ENCODE peak calls at places on chromosomes 11 and 22, in seven cellular contexts. R is trophoblast cell, I is IMR-90, K is mesenchymal stem cell, T is H9, W is mesendoderm, A is H1. Y is an unnamed sample.

GRCh38 chr22:49662681-49663080 is 165.0 kb downstream of the BRD1 start:
- DNase-seq in K (no peak), T (peak; percentile 13), R (no peak), I (no peak), A (no peak), W (no peak), Y (no peak)

GRCh38 chr11:19756675-19757475 is 44.2 kb downstream of the NAV2 start:
- DNase-seq in A (no peak), W (no peak), K (no peak), R (peak; percentile 29), T (no peak), I (no peak), Y (no peak)

GRCh38 chr11:32751381-32751780 is 43.1 kb downstream of the CCDC73 start:
- DNase-seq in A (no peak), R (no peak), I (no peak), T (peak; percentile 45), W (peak; percentile 8), K (no peak), Y (no peak)

GRCh38 chr11:60159868-60160267 is 23.0 kb downstream of the MS4A6A start:
- DNase-seq in T (no peak), R (no peak), I (no peak), K (no peak), A (no peak), W (no peak), Y (no peak)

GRCh38 chr11:118870396-118871343 is 13.0 kb upstream of the CXCR5 start:
- DNase-seq in R (no peak), A (no peak), I (peak; percentile 13), T (no peak), W (peak; percentile 35), K (no peak), Y (no peak)

GRCh38 chr22:37239336-37240239 is 4.5 kb downstream of the RAC2 start:
- DNase-seq in T (no peak), R (no peak), K (no peak), A (no peak), W (no peak), I (no peak), Y (no peak)

GRCh38 chr11:94544832-94545640 is 1.3 kb downstream of the FUT4 start:
- DNase-seq in A (no peak), W (peak; percentile 49), T (peak; percentile 46), K (peak; percentile 28), I (no peak), R (peak; percentile 52), Y (peak; percentile 11)

GRCh38 chr11:1219836-1220810 is 2.7 kb upstream of the MUC5B start:
- DNase-seq in T (peak; percentile 26), W (no peak), K (no peak), I (no peak), R (no peak), A (no peak), Y (no peak)

GRCh38 chr11:5696210-5696609 is 6.6 kb downstream of the TRIM22 start:
- DNase-seq in R (no peak), W (no peak), A (no peak), K (peak; percentile 24), T (no peak), I (peak; percentile 7), Y (no peak)

GRCh38 chr22:26558246-26558895 is 31.6 kb downstream of the TPST2 start:
- DNase-seq in R (no peak), A (no peak), I (peak; percentile 46), K (peak; percentile 22), W (no peak), T (no peak), Y (no peak)

GRCh38 chr11:72771507-72771906 is 19.3 kb upstream of the ARAP1 start:
- DNase-seq in T (no peak), I (peak; percentile 72), R (no peak), A (no peak), K (peak; percentile 78), W (peak; percentile 35), Y (no peak)

GRCh38 chr11:88202498-88202897 is 27.3 kb upstream of the RAB38 start:
- DNase-seq in T (no peak), A (no peak), W (no peak), R (no peak), I (no peak), K (no peak), Y (no peak)

GRCh38 chr11:16917941-16918340 is 96.3 kb downstream of the PLEKHA7 start:
- DNase-seq in W (no peak), R (peak; percentile 25), I (no peak), A (no peak), K (no peak), T (no peak), Y (no peak)

GRCh38 chr11:116513894-116514293 is 258.9 kb downstream of the BUD13 start:
- DNase-seq in R (no peak), W (peak; percentile 78), I (peak; percentile 28), T (peak; percentile 75), A (peak; percentile 47), K (no peak), Y (peak; percentile 42)

GRCh38 chr11:66286699-66287098 is 2.2 kb downstream of the YIF1A start:
- DNase-seq in W (no peak), T (no peak), K (no peak), A (no peak), I (no peak), R (no peak), Y (no peak)

GRCh38 chr11:66284526-66285078 is 4.3 kb downstream of the YIF1A start:
- DNase-seq in I (no peak), T (no peak), K (no peak), R (no peak), W (no peak), A (no peak), Y (no peak)

GRCh38 chr11:66287256-66288137 is 1.4 kb downstream of the YIF1A start:
- DNase-seq in R (no peak), K (no peak), I (no peak), T (no peak), A (no peak), W (no peak), Y (no peak)

GRCh38 chr11:66283461-66284105 is 5.4 kb downstream of the YIF1A start:
- DNase-seq in A (no peak), W (no peak), T (no peak), I (no peak), R (no peak), K (no peak), Y (no peak)

DNA sequence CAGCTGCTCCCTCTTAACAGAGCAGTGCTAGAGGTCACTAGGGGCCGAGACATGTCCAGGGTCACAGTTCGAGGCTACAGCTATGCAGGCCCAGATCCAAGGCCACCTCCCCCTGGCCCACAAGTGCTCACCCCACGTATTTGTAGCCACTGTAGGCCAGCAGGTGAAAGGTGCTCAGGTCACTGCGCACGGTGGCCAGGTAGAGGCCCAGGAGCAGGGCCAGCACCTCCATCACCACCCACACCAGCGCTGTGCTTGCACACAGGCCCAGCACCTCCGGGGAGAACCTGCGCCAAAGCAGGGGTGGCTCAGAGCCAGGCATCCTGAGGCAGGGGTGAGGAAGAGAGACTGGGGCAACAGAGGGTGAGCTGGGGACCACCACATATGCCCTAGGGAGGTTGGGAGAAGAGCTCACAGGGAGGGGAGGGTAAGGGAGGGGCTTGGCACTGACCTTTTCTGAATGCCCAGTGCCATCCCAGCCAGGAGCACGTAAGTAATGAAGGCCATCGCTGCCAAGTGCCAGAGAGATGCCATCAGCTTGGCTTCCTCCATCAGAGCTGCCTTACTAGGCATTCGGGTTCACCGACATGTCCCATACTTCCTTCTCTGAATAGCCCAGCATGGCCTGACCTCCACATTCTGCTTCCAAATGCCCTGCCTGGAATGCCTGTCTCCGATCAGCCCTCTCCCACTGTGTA is 3.5 kb downstream of the YIF1A start:
- DNase-seq in W (no peak), K (no peak), R (no peak), A (no peak), I (no peak), T (no peak), Y (no peak)
- H3K4ac ChIP-seq in W (no peak overlapping the region), K (no peak overlapping the region), R (no peak overlapping the region), A (no peak overlapping the region), I (no peak overlapping the region), T (no peak overlapping the region), Y (no peak overlapping the region)

GRCh38 chr11:47247502-47247901 is 1.1 kb downstream of the ACP2 start:
- DNase-seq in I (no peak), T (no peak), W (no peak), R (no peak), A (no peak), K (no peak), Y (no peak)

GRCh38 chr11:47248304-47248663 is 330 bp downstream of the ACP2 start:
- DNase-seq in I (peak; percentile 57), K (peak; percentile 61), R (no peak), W (no peak), T (no peak), A (no peak), Y (peak; percentile 51)

GRCh38 chr11:47248664-47249377 is at the start of gene ACP2:
- DNase-seq in I (peak; percentile 87), T (peak; percentile 86), R (peak; percentile 88), A (no peak), K (peak; percentile 88), W (peak; percentile 95), Y (peak; percentile 87)

GRCh38 chr11:47251751-47252150 is 3.1 kb upstream of the ACP2 start:
- DNase-seq in I (no peak), K (no peak), W (no peak), A (no peak), T (no peak), R (no peak), Y (no peak)

GRCh38 chr11:47249378-47249715 is 733 bp upstream of the ACP2 start:
- DNase-seq in W (no peak), T (no peak), R (no peak), K (no peak), I (no peak), A (no peak), Y (no peak)
- H3K9ac ChIP-seq in W (peak overlapping the region; percentile 83), T (peak overlapping the region; percentile 89), R (peak overlapping the region; percentile 84), K (peak overlapping the region; percentile 93), I (peak overlapping the region; percentile 87), A (peak overlapping the region; percentile 76), Y (peak overlapping the region; percentile 92)

DNA sequence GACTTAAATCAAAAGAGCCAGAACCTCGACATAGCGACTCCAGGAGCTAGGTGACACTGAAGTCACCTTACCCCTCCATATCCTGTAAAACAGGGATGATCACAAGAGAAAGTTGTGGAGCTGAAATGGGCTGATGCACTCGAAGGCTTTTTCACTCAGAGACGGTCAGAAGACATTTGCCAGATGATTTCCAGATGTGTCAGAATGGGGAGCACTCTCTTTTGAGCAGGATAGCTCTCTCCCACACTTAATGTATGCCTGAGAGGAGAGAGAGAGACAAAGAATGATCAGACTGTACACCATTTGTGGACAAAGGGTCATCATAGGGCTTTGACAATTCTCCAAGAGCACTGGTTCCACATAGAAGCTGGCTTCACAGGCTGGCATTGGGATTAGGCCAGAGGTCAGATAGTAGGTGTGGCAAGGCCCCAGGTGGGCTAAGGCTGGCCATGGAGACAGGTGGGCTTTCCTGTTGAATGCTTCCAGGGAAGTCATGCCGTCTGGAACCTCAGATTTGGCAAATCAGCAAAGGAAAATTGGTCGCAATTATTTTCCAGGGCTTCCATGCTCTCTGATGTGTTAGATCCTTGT is 42.3 kb upstream of the ETS1 start:
- DNase-seq in A (no peak), K (no peak), R (no peak), T (no peak), I (peak; percentile 9), W (peak; percentile 19), Y (no peak)
- H3K4me1 ChIP-seq in A (peaks cover 4% of the 10 kb centered on the region), K (peaks cover 6% of the 10 kb centered on the region), R (peaks cover 11% of the 10 kb centered on the region), T (peaks cover 2% of the 10 kb centered on the region), I (no peaks in the 10 kb centered on the region), W (peaks cover 18% of the 10 kb centered on the region), Y (peaks cover 14% of the 10 kb centered on the region)

DNA sequence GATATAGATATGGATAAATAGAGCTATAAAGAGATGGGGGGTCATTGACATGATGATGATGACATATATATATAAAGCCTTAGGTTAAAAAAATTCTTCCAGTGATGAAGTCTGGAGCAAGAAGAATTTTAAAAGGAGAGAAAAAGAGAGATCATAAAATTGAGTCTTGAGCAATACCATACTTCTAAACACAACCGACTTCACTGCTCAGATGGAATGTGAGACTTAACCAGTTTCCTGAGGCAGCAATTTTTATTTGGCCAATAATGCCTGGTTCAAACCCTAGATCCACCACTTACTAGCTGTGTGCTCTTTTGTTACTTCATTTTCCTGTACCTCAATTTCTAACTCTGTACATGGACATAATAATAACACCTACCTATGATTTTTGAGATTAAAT is 229.5 kb downstream of the TTC28 start:
- DNase-seq in A (no peak), T (no peak), W (no peak), K (no peak), I (peak; percentile 9), R (no peak), Y (no peak)
- H3K4ac ChIP-seq in A (no peak overlapping the region), T (no peak overlapping the region), W (no peak overlapping the region), K (no peak overlapping the region), I (no peak overlapping the region), R (no peak overlapping the region), Y (no peak overlapping the region)

Y was measured in neuronal stem cell.